ENCODE peak calls at places on chromosomes 1 and 21, in four cellular contexts. One of them, this sample, is unnamed.

GRCh38 chr21:39048574-39048973 is 134.7 kb downstream of the PSMG1 start:
- DNase-seq in sigmoid colon: peak; percentile 7
- DNase-seq in AG08396: no peak
- DNase-seq in NCI-H146: no peak
- DNase-seq in this sample: no peak

GRCh38 chr21:38712076-38712475 is 93.7 kb upstream of the ETS2 start:
- DNase-seq in sigmoid colon: no peak
- DNase-seq in AG08396: peak; percentile 44
- DNase-seq in NCI-H146: peak; percentile 75
- DNase-seq in this sample: peak; percentile 44

GRCh38 chr1:181669209-181669608 is 185.9 kb downstream of the CACNA1E start:
- DNase-seq in sigmoid colon: no peak
- DNase-seq in AG08396: no peak
- DNase-seq in NCI-H146: peak; percentile 35
- DNase-seq in this sample: no peak

GRCh38 chr1:206717237-206717989 is 32.7 kb downstream of the MAPKAPK2 start:
- DNase-seq in sigmoid colon: peak; percentile 69
- DNase-seq in AG08396: no peak
- DNase-seq in NCI-H146: no peak
- DNase-seq in this sample: peak; percentile 42

GRCh38 chr1:16226495-16227179 is 10.3 kb downstream of the CPLANE2 start:
- DNase-seq in sigmoid colon: peak; percentile 62
- DNase-seq in AG08396: no peak
- DNase-seq in NCI-H146: no peak
- DNase-seq in this sample: peak; percentile 58

GRCh38 chr1:28370220-28371010 is 875 bp downstream of the PHACTR4 start:
- DNase-seq in sigmoid colon: peak; percentile 24
- DNase-seq in AG08396: peak; percentile 69
- DNase-seq in NCI-H146: peak; percentile 34
- DNase-seq in this sample: peak; percentile 34

GRCh38 chr21:35565204-35565611 is 495.1 kb downstream of the SETD4 start:
- DNase-seq in sigmoid colon: no peak
- DNase-seq in AG08396: peak; percentile 56
- DNase-seq in NCI-H146: no peak
- DNase-seq in this sample: no peak

GRCh38 chr1:65539272-65540131 is 119.0 kb downstream of the LEPR start:
- DNase-seq in sigmoid colon: no peak
- DNase-seq in AG08396: no peak
- DNase-seq in NCI-H146: no peak
- DNase-seq in this sample: no peak